ENCODE peak calls at places on chromosomes 6 and 20, in nine cellular contexts. T is heart right ventricle, U is GM23338, Z is uterus, A is right lobe of liver, H is GM12878, O is tibial artery, F is cardiac muscle cell, X is thoracic aorta. C is an unnamed sample.

GRCh38 chr6:53326372-53327016 is 22.3 kb downstream of the ELOVL5 start:
- DNase-seq in T (no peak), U (no peak), Z (peak; percentile 59), A (peak; percentile 58), H (no peak), O (peak; percentile 77), F (no peak), X (no peak), C (no peak)

GRCh38 chr6:129546702-129547101 is 163.3 kb downstream of the ARHGAP18 start:
- DNase-seq in T (no peak), U (no peak), Z (no peak), A (no peak), H (no peak), O (no peak), F (no peak), X (no peak), C (no peak)

GRCh38 chr6:10314163-10314955 is 100.5 kb downstream of the TFAP2A start:
- DNase-seq in T (no peak), U (no peak), Z (no peak), A (no peak), H (no peak), O (no peak), F (no peak), X (no peak), C (no peak)

GRCh38 chr20:3557237-3557636 is 86.4 kb downstream of the ATRN start:
- DNase-seq in T (no peak), U (no peak), Z (no peak), A (no peak), H (no peak), O (no peak), F (no peak), X (no peak), C (no peak)

GRCh38 chr20:33438481-33438880 is 5.1 kb downstream of the SNTA1 start:
- DNase-seq in T (no peak), U (no peak), Z (no peak), A (no peak), H (no peak), O (no peak), F (no peak), X (no peak), C (no peak)

GRCh38 chr20:3890410-3890751 is 1.2 kb downstream of the PANK2 start:
- DNase-seq in T (no peak), U (peak; percentile 55), Z (no peak), A (no peak), H (no peak), O (no peak), F (peak; percentile 29), X (no peak), C (no peak)

GRCh38 chr6:127879685-127880084 is 21.2 kb downstream of the THEMIS start:
- DNase-seq in T (peak; percentile 5), U (peak; percentile 93), Z (no peak), A (no peak), H (no peak), O (no peak), F (peak; percentile 67), X (no peak), C (no peak)

GRCh38 chr20:32563311-32564272 is 21.5 kb downstream of the NOL4L start:
- DNase-seq in T (no peak), U (no peak), Z (no peak), A (no peak), H (no peak), O (no peak), F (no peak), X (no peak), C (no peak)

GRCh38 chr6:43517503-43518357 is 841 bp downstream of the POLR1C start:
- DNase-seq in T (no peak), U (peak; percentile 41), Z (no peak), A (no peak), H (no peak), O (no peak), F (no peak), X (no peak), C (no peak)

GRCh38 chr6:75449625-75450206 is 43.9 kb downstream of the FILIP1 start:
- DNase-seq in T (no peak), U (no peak), Z (no peak), A (no peak), H (no peak), O (no peak), F (no peak), X (no peak), C (no peak)

GRCh38 chr6:104642871-104643270 is 216.8 kb downstream of the HACE1 start:
- DNase-seq in T (no peak), U (no peak), Z (no peak), A (no peak), H (no peak), O (no peak), F (no peak), X (no peak), C (no peak)

GRCh38 chr20:46468508-46468907 is 44.9 kb downstream of the ZNF334 start:
- DNase-seq in T (no peak), U (peak; percentile 58), Z (no peak), A (no peak), H (no peak), O (no peak), F (no peak), X (no peak), C (no peak)

GRCh38 chr6:33592595-33593413 is 12.7 kb upstream of the BAK1 start:
- DNase-seq in T (no peak), U (peak; percentile 94), Z (no peak), A (no peak), H (peak; percentile 63), O (peak; percentile 64), F (no peak), X (no peak), C (no peak)

GRCh38 chr6:112618796-112619195 is 271.7 kb downstream of the RFPL4B start:
- DNase-seq in T (no peak), U (peak; percentile 71), Z (no peak), A (no peak), H (no peak), O (no peak), F (peak; percentile 36), X (no peak), C (no peak)

GRCh38 chr6:149060985-149061760 is 256.3 kb upstream of the TAB2 start:
- DNase-seq in T (no peak), U (no peak), Z (no peak), A (no peak), H (no peak), O (no peak), F (no peak), X (no peak), C (no peak)

GRCh38 chr6:125048274-125048673 is 86.0 kb downstream of the RNF217 start:
- DNase-seq in T (no peak), U (no peak), Z (no peak), A (no peak), H (no peak), O (no peak), F (no peak), X (no peak), C (no peak)

GRCh38 chr6:125044667-125045066 is 82.4 kb downstream of the RNF217 start:
- DNase-seq in T (no peak), U (no peak), Z (no peak), A (no peak), H (no peak), O (no peak), F (no peak), X (no peak), C (no peak)

GRCh38 chr6:125046107-125046925 is 84.1 kb downstream of the RNF217 start:
- DNase-seq in T (no peak), U (peak; percentile 8), Z (no peak), A (no peak), H (no peak), O (no peak), F (no peak), X (no peak), C (no peak)

GRCh38 chr6:125041740-125042459 is 79.7 kb downstream of the RNF217 start:
- DNase-seq in T (no peak), U (no peak), Z (no peak), A (no peak), H (no peak), O (no peak), F (peak; percentile 54), X (no peak), C (no peak)

DNA sequence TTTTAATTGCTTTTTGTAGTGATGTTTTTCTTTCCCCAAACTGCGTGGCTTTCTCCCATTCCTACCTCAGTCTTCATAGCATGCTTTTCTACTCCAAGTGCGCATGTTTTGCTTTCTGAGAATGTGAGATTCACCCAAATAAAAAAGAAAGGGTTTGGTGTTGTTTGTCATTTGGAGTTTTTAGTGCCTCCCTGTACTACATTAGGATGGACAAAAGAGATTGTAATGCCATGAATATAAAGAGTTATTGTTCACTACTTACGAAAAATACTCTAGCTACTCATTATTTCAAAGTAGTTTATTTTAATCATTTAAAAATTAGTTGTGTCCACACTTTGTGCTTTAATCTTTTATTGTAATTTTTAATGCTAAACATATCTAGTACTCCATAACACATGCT is 81.8 kb downstream of the RNF217 start:
- DNase-seq in T (no peak), U (no peak), Z (no peak), A (no peak), H (no peak), O (no peak), F (no peak), X (no peak), C (no peak)
- H3K4me1 ChIP-seq in T (peaks cover 13% of the 10 kb centered on the region), U (peaks cover 5% of the 10 kb centered on the region), Z (no peaks in the 10 kb centered on the region), A (no peaks in the 10 kb centered on the region), H (no peaks in the 10 kb centered on the region), O (peaks cover 27% of the 10 kb centered on the region), F (peaks cover 22% of the 10 kb centered on the region), X (no peaks in the 10 kb centered on the region), C (peaks cover 4% of the 10 kb centered on the region)

GRCh38 chr6:39055661-39056060 is 7.1 kb downstream of the GLP1R start:
- DNase-seq in T (no peak), U (no peak), Z (no peak), A (no peak), H (no peak), O (peak; percentile 27), F (no peak), X (no peak), C (no peak)
- TF ChIP-seq CTCF in T (no peak), U (no peak), Z (no peak), A (no peak), H (no peak), O (no peak), F (no peak), X (no peak), C (no peak)

GRCh38 chr6:135170849-135171248 is 10.3 kb upstream of the MYB start:
- DNase-seq in T (no peak), U (no peak), Z (no peak), A (no peak), H (no peak), O (no peak), F (no peak), X (no peak), C (no peak)
- H3K27ac ChIP-seq in T (no peak overlapping the region), U (no peak overlapping the region), Z (no peak overlapping the region), A (no peak overlapping the region), H (no peak overlapping the region), O (no peak overlapping the region), F (no peak overlapping the region), X (no peak overlapping the region), C (no peak overlapping the region)

DNA sequence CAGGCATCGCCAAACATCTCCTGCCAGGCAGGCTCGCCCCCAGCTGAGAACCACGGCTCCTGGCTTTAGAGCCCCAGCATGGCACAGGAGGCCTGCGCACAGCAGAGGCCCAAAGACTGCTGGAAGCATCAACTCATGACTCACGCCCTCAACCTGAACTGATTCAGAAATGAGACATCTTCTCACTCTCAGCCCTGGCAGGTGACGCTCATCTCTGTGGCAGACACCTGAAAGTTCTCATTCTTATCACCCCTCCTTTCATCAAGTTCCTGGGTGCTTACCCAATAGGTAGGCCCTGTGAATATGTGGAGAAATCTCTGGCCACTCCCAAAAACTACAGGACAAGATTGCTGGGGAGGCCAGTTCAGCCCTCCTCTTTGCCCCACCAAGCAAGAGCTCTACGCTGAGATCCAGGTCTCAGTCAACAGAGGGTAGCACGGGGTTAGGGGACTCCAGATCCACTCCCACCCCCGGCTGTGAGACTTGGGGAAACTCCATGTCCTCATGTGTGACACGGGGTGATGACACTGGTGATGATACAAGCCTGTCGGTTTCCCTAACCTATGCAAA is 11.3 kb downstream of the NFATC2 start:
- DNase-seq in T (no peak), U (no peak), Z (no peak), A (no peak), H (no peak), O (no peak), F (no peak), X (no peak), C (no peak)
- H3K4me1 ChIP-seq in T (peaks cover 41% of the 10 kb centered on the region), U (no peaks in the 10 kb centered on the region), Z (peaks cover 4% of the 10 kb centered on the region), A (no peaks in the 10 kb centered on the region), H (peaks cover 75% of the 10 kb centered on the region), O (peaks cover 34% of the 10 kb centered on the region), F (peaks cover 66% of the 10 kb centered on the region), X (peaks cover 16% of the 10 kb centered on the region), C (no peaks in the 10 kb centered on the region)

C was measured in lung.